ENCODE peak calls at places on chromosome 21, in seven cellular contexts. G is K562, T is H1, L is GM12878, H is HepG2, J is HCT116, M is SK-N-SH. P is an unnamed sample.

GRCh38 chr21:32278068-32278467 is 781 bp downstream of the MIS18A start:
- DNase-seq in H (no peak), J (no peak), T (no peak), G (no peak), L (no peak), M (peak), P (no peak)

GRCh38 chr21:41879190-41879998 is at the start of gene PRDM15:
- DNase-seq in H (peak), M (peak), T (peak), L (no peak), G (peak), J (peak), P (peak)

GRCh38 chr21:38800924-38801744 is 4.6 kb upstream of the ETS2 start:
- DNase-seq in M (no peak), H (no peak), L (no peak), G (no peak), J (no peak), T (no peak), P (no peak)

GRCh38 chr21:43291347-43291950 is 122.6 kb downstream of the CRYAA start:
- DNase-seq in H (no peak), J (no peak), M (no peak), G (no peak), T (no peak), L (no peak), P (no peak)

GRCh38 chr21:36117276-36117675 is 17.6 kb upstream of the CBR3 start:
- DNase-seq in M (no peak), J (no peak), T (no peak), H (no peak), G (no peak), L (no peak), P (peak)

GRCh38 chr21:26570203-26570602 is 2.9 kb downstream of the CYYR1 start:
- DNase-seq in G (no peak), L (no peak), J (no peak), H (no peak), M (no peak), T (no peak), P (no peak)

GRCh38 chr21:41815652-41816582 is 49.1 kb upstream of the RIPK4 start:
- DNase-seq in T (no peak), J (no peak), G (no peak), L (no peak), M (no peak), H (no peak), P (no peak)

GRCh38 chr21:15051652-15052554 is 12.9 kb downstream of the NRIP1 start:
- DNase-seq in M (no peak), T (no peak), J (no peak), H (no peak), G (no peak), L (no peak), P (no peak)

GRCh38 chr21:41167348-41168342 is at the start of gene BACE2:
- DNase-seq in H (no peak), J (no peak), T (peak), G (peak), M (peak), L (no peak), P (peak)

GRCh38 chr21:32817206-32817605 is 45.7 kb upstream of the PAXBP1 start:
- DNase-seq in M (no peak), H (peak), T (no peak), G (no peak), L (no peak), J (no peak), P (no peak)

GRCh38 chr21:25341981-25342380 is 265.3 kb downstream of the MRPL39 start:
- DNase-seq in J (no peak), H (no peak), L (no peak), G (no peak), T (no peak), M (no peak), P (no peak)

GRCh38 chr21:44353200-44353970 is at the start of gene TRPM2:
- DNase-seq in L (no peak), H (no peak), J (no peak), M (no peak), T (no peak), G (no peak), P (no peak)
- TF ChIP-seq JUND in L (no peak), H (no peak), J (no peak), M (no peak), T (no peak), G (no peak), P (no peak)

GRCh38 chr21:33828083-33828482 is 87.5 kb downstream of the ATP5PO start:
- DNase-seq in G (no peak), J (no peak), M (no peak), H (no peak), T (no peak), L (no peak), P (no peak)

GRCh38 chr21:33825898-33826297 is 89.7 kb downstream of the ATP5PO start:
- DNase-seq in L (no peak), J (no peak), M (no peak), H (no peak), T (no peak), G (no peak), P (no peak)

GRCh38 chr21:33825419-33825818 is 90.2 kb downstream of the ATP5PO start:
- DNase-seq in L (no peak), T (no peak), H (no peak), G (no peak), J (no peak), M (no peak), P (no peak)

GRCh38 chr21:33821580-33822322 is 93.9 kb downstream of the ATP5PO start:
- DNase-seq in H (peak), T (no peak), M (no peak), J (no peak), L (no peak), G (no peak), P (no peak)

GRCh38 chr21:33824156-33824941 is 91.3 kb downstream of the ATP5PO start:
- DNase-seq in G (no peak), M (no peak), J (no peak), H (no peak), T (no peak), L (no peak), P (no peak)
- TF ChIP-seq JUND in G (no peak), M (no peak), J (no peak), H (no peak), T (no peak), L (no peak), P (no peak)

DNA sequence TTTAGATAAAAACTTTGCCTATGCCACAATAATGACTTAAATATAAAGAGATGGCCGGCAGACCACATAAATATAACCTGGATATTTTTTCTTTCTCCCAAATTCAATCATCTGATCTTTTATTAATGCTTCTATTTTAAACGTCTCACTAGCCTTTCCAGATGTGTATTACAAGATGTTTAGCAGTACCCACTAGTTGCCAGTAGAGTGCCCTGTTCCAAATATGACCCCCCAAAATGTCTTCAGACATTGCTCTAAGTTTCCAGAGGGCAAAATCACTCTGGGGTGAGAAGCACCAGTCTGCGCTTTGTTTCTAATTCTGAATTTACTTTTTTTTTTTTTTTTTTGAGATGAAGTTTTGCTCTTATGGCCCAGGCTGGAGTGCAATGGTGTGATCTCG is 268.1 kb downstream of the GRIK1 start:
- DNase-seq in L (no peak), H (no peak), J (no peak), M (no peak), T (no peak), G (no peak), P (no peak)
- TF ChIP-seq JUND in L (no peak), H (no peak), J (no peak), M (no peak), T (no peak), G (no peak), P (no peak)

GRCh38 chr21:27722095-27722494 is 755.2 kb upstream of the ADAMTS5 start:
- DNase-seq in L (no peak), J (no peak), G (no peak), M (no peak), H (no peak), T (no peak), P (no peak)
- TF ChIP-seq JUND in L (no peak), J (no peak), G (no peak), M (no peak), H (no peak), T (no peak), P (no peak)

GRCh38 chr21:44441041-44441400 is 14.3 kb upstream of the LRRC3 start:
- DNase-seq in H (no peak), G (no peak), T (no peak), J (no peak), L (no peak), M (no peak), P (no peak)

GRCh38 chr21:44439211-44439600 is 16.1 kb upstream of the LRRC3 start:
- DNase-seq in J (no peak), L (no peak), H (no peak), M (no peak), T (no peak), G (no peak), P (no peak)

GRCh38 chr21:44441581-44442265 is 13.6 kb upstream of the LRRC3 start:
- DNase-seq in M (no peak), L (no peak), H (no peak), J (no peak), G (no peak), T (no peak), P (no peak)

GRCh38 chr21:44438531-44439210 is 16.6 kb upstream of the LRRC3 start:
- DNase-seq in M (peak), H (no peak), L (no peak), T (no peak), J (no peak), G (no peak), P (no peak)

DNA sequence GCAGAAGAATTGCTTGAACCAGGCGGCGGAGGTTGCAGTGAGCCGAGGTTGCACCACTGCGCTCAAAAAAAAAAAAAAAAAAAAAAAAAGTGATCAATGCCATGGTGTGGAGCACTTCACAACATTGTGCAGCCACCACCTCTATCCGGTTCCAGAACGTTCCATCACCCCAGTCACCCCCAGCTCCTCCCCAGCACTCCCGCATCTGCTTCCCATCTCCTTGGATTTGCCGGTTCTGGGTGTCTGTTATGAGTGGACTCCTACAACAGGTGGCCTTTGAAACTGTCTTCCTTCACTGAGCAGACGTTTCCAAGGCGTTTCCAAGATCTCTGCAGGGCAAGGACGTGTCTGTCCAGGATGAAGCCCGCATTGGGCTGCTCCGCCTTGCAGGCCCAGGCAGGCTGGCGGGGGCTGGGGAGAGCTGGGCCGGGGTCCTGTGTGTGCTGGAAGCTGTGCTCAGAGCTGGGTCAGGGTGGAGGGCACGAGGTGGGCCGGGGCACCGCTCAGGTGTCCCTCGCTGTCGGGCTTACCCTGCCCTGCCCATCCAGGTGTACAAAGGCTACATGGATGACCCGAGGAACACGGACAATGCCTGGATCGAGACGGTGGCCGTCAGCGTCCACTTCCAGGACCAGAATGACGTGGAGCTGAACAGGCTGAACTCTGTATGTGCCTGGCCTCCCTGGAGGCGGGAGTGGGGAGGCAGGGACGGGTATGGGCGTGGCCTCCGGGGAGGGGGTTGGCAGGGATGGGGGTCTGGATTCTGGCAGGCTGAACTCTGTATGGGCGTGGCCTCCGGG is 14.9 kb upstream of the LRRC3 start:
- DNase-seq in M (no peak), L (no peak), T (no peak), J (no peak), G (no peak), H (no peak), P (no peak)
- TF ChIP-seq JUND in M (no peak), L (no peak), T (no peak), J (no peak), G (no peak), H (no peak), P (no peak)

DNA sequence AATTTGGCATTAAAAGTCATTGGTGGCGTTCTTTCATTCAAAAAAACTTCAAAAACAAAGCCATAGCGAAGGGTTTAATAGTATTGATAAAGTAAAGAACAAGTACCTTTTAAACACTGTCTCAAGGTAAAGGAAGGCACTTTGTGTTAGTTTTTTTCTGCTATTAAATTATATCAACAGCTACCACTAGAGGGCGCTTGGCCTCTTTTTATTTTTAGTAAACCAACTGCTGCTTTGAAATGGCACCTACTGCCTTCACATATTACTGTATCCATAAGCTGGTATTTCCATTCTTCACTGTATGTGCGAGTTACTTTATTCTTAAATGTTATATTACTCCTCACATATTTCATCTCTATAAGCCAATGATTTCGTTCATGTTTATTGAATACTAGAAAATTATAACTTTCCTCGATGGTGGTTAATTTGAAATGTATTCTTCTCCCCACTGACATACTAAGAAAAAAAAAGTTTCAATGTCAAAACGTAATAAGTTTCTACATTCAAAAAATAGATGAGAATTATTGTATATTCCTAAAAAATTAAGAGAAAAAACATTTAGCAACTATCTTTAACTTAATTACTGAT is 125.7 kb upstream of the CXADR start:
- DNase-seq in J (peak), G (peak), H (peak), T (no peak), L (peak), M (peak), P (peak)
- TF ChIP-seq JUND in J (no peak), G (no peak), H (no peak), T (no peak), L (no peak), M (no peak), P (no peak)

GRCh38 chr21:46459356-46460112 is 843 bp downstream of the DIP2A start:
- DNase-seq in H (no peak), G (peak), M (no peak), T (peak), J (no peak), L (no peak), P (no peak)

GRCh38 chr21:46456750-46457149 is 1.9 kb upstream of the DIP2A start:
- DNase-seq in H (no peak), T (no peak), G (no peak), J (no peak), M (no peak), L (no peak), P (no peak)

GRCh38 chr21:46458315-46459023 is at the start of gene DIP2A:
- DNase-seq in L (peak), M (peak), T (peak), G (peak), J (peak), H (peak), P (peak)

GRCh38 chr21:46459024-46459355 is 299 bp downstream of the DIP2A start:
- DNase-seq in J (no peak), T (no peak), H (no peak), L (no peak), M (no peak), G (no peak), P (no peak)

DNA sequence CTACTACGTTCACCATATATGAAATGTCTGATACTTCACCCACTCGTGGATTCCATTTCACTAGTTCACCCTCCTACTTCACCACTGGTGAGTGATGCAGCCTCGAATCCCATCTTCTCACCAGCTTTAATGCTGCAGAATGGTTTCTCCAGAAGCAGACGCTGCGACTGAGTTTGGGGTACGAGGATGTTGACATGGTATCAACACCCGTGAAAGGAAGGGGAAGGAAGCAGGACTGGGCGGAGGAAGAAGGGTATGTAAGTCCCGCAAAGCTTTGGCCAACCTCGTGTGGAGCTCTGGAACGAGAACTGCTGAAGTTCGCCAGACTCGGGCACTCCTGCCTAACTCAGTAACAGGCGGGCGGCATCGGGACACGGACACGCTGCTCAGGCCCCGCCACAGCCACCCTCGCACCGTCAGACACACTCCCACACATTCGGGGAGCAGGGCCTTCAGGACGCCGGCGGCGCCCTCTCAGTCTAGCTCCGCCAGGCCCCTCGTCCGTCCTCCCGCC is 833 bp upstream of the DIP2A start:
- DNase-seq in J (peak), H (peak), T (no peak), M (peak), G (peak), L (no peak), P (peak)
- TF ChIP-seq JUND in J (no peak), H (no peak), T (no peak), M (no peak), G (no peak), L (no peak), P (no peak)

GRCh38 chr21:28539623-28539988 is 453.1 kb downstream of the LTN1 start:
- DNase-seq in G (no peak), J (no peak), M (no peak), L (no peak), T (no peak), H (no peak), P (no peak)

GRCh38 chr21:28541371-28542112 is 451.1 kb downstream of the LTN1 start:
- DNase-seq in G (no peak), H (no peak), L (no peak), J (no peak), T (no peak), M (no peak), P (no peak)

GRCh38 chr21:28540514-28540913 is 452.2 kb downstream of the LTN1 start:
- DNase-seq in H (no peak), M (no peak), J (no peak), L (no peak), G (no peak), T (no peak), P (no peak)

GRCh38 chr21:28538987-28539622 is 453.6 kb downstream of the LTN1 start:
- DNase-seq in T (no peak), L (no peak), J (no peak), H (no peak), G (no peak), M (no peak), P (no peak)

GRCh38 chr21:28537371-28538079 is 455.2 kb downstream of the LTN1 start:
- DNase-seq in T (no peak), J (no peak), M (no peak), H (no peak), G (no peak), L (no peak), P (no peak)
- TF ChIP-seq JUND in T (no peak), J (no peak), M (peak), H (no peak), G (no peak), L (no peak), P (no peak)

GRCh38 chr21:34836103-34836932 is 167.5 kb downstream of the CLIC6 start:
- DNase-seq in H (peak), T (no peak), L (no peak), J (peak), M (no peak), G (no peak), P (no peak)
- TF ChIP-seq JUND in H (peak), T (no peak), L (no peak), J (no peak), M (peak), G (no peak), P (no peak)